ENCODE peak calls at places on chromosomes 12 and 14, in four cellular contexts. One of them, this sample, is unnamed.

GRCh38 chr12:111330800-111331752 is 37.8 kb downstream of the PHETA1 start:
- DNase-seq in IMR-90: peak; percentile 24
- DNase-seq in K562: peak; percentile 68
- DNase-seq in H1: no peak
- DNase-seq in this sample: no peak

GRCh38 chr12:71397433-71397954 is 42.1 kb upstream of the LGR5 start:
- DNase-seq in IMR-90: no peak
- DNase-seq in K562: no peak
- DNase-seq in H1: no peak
- DNase-seq in this sample: no peak

GRCh38 chr14:36852853-36853634 is 191.4 kb downstream of the PAX9 start:
- DNase-seq in IMR-90: no peak
- DNase-seq in K562: no peak
- DNase-seq in H1: no peak
- DNase-seq in this sample: no peak

GRCh38 chr14:105475916-105476845 is 1.6 kb downstream of the CRIP2 start:
- DNase-seq in IMR-90: peak; percentile 18
- DNase-seq in K562: no peak
- DNase-seq in H1: no peak
- DNase-seq in this sample: no peak

GRCh38 chr14:83470466-83470865 is 1936.8 kb upstream of the SEL1L start:
- DNase-seq in IMR-90: no peak
- DNase-seq in K562: no peak
- DNase-seq in H1: no peak
- DNase-seq in this sample: no peak

GRCh38 chr14:71538949-71539659 is 393.1 kb upstream of the RGS6 start:
- DNase-seq in IMR-90: peak; percentile 12
- DNase-seq in K562: no peak
- DNase-seq in H1: no peak
- DNase-seq in this sample: no peak

GRCh38 chr14:65813760-65814387 is 401.3 kb downstream of the FUT8 start:
- DNase-seq in IMR-90: no peak
- DNase-seq in K562: no peak
- DNase-seq in H1: no peak
- DNase-seq in this sample: no peak

GRCh38 chr12:31277081-31277480 is 48.9 kb downstream of the SINHCAF start:
- DNase-seq in IMR-90: no peak
- DNase-seq in K562: no peak
- DNase-seq in H1: no peak
- DNase-seq in this sample: no peak

GRCh38 chr14:76133103-76133502 is 18.6 kb upstream of the GPATCH2L start:
- DNase-seq in IMR-90: peak; percentile 24
- DNase-seq in K562: peak; percentile 41
- DNase-seq in H1: no peak
- DNase-seq in this sample: no peak

GRCh38 chr12:57740656-57741412 is 2.3 kb upstream of the AGAP2 start:
- DNase-seq in IMR-90: no peak
- DNase-seq in K562: no peak
- DNase-seq in H1: no peak
- DNase-seq in this sample: peak; percentile 53

GRCh38 chr14:61511558-61511924 is 183.8 kb upstream of the HIF1A start:
- DNase-seq in IMR-90: no peak
- DNase-seq in K562: no peak
- DNase-seq in H1: no peak
- DNase-seq in this sample: no peak

GRCh38 chr14:81070511-81070910 is 115.1 kb downstream of the TSHR start:
- DNase-seq in IMR-90: no peak
- DNase-seq in K562: no peak
- DNase-seq in H1: no peak
- DNase-seq in this sample: no peak

GRCh38 chr12:113990548-113991223 is 24.6 kb upstream of the RBM19 start:
- DNase-seq in IMR-90: no peak
- DNase-seq in K562: no peak
- DNase-seq in H1: no peak
- DNase-seq in this sample: no peak

GRCh38 chr12:12376636-12377448 is 20.0 kb downstream of the BORCS5 start:
- DNase-seq in IMR-90: peak; percentile 86
- DNase-seq in K562: peak; percentile 61
- DNase-seq in H1: no peak
- DNase-seq in this sample: peak; percentile 55

GRCh38 chr14:93332032-93332852 is 594 bp downstream of the BTBD7 start:
- DNase-seq in IMR-90: peak; percentile 49
- DNase-seq in K562: peak; percentile 65
- DNase-seq in H1: peak; percentile 80
- DNase-seq in this sample: no peak

GRCh38 chr12:79782197-79782890 is 91.6 kb upstream of the PAWR start:
- DNase-seq in IMR-90: peak; percentile 72
- DNase-seq in K562: no peak
- DNase-seq in H1: no peak
- DNase-seq in this sample: no peak

DNA sequence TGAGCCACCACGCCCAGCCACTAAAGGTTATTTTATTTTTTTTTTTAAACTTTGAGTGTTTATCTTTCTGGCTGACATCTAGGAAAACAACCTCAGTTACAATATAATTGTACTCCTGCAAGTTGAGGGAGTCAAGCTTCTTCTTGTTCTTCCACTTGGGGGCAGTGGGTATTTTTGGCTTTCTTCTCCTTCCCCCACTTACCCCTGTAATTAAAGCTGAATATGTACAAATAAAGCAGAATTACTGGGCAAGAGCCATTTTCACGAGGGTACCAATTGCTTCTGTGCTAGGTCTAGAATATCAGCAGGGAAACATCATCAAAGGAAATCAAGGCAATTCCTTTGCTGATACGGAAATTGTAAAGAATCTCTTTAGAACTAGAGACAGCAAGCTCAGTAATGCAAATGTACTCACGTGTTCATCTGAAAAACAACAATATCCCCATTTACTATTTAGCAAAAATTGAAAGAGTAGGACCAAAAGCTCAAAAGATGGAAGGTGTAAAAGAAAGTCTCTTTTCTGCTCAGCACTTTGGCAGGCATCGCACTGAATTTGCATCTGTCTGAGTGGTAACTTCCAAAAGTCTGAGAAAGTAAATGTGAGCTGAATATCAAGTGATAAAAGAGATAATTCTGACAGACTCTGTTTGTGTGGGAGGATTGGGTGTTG is 72.8 kb downstream of the TAOK3 start:
- DNase-seq in IMR-90: no peak
- DNase-seq in K562: peak; percentile 18
- DNase-seq in H1: no peak
- DNase-seq in this sample: no peak
- TF ChIP-seq CHD1 in IMR-90: no peak
- TF ChIP-seq CHD1 in K562: no peak
- TF ChIP-seq CHD1 in H1: no peak
- TF ChIP-seq CHD1 in this sample: no peak

GRCh38 chr14:22980672-22981089 is 1.7 kb downstream of the AJUBA start:
- DNase-seq in IMR-90: peak; percentile 32
- DNase-seq in K562: no peak
- DNase-seq in H1: peak; percentile 80
- DNase-seq in this sample: no peak
- TF ChIP-seq CHD1 in IMR-90: no peak
- TF ChIP-seq CHD1 in K562: no peak
- TF ChIP-seq CHD1 in H1: no peak
- TF ChIP-seq CHD1 in this sample: no peak

GRCh38 chr12:3456809-3457208 is 34.2 kb upstream of the PRMT8 start:
- DNase-seq in IMR-90: no peak
- DNase-seq in K562: no peak
- DNase-seq in H1: peak; percentile 72
- DNase-seq in this sample: no peak
- TF ChIP-seq CHD1 in IMR-90: no peak
- TF ChIP-seq CHD1 in K562: no peak
- TF ChIP-seq CHD1 in H1: no peak
- TF ChIP-seq CHD1 in this sample: no peak

GRCh38 chr14:74909501-74909900 is 13.6 kb downstream of the RPS6KL1 start:
- DNase-seq in IMR-90: no peak
- DNase-seq in K562: no peak
- DNase-seq in H1: no peak
- DNase-seq in this sample: no peak
- TF ChIP-seq CHD1 in IMR-90: no peak
- TF ChIP-seq CHD1 in K562: no peak
- TF ChIP-seq CHD1 in H1: no peak
- TF ChIP-seq CHD1 in this sample: no peak